ENCODE peak calls at places on chromosomes 5 and 9, in seven cellular contexts. O is lower lobe of right lung; Y is CD14-positive monocyte; E is activated CD8-positive, alpha-beta T cell treated with anti-CD3 and anti-CD28 coated beads for 36 hours; I is bronchial epithelial cell; U is upper lobe of left lung; R is lower leg skin. X is an unnamed sample.

GRCh38 chr9:13351768-13352386 is 72.4 kb upstream of the MPDZ start:
- DNase-seq in R (no peak), Y (no peak), E (no peak), O (no peak), I (peak), U (no peak), X (no peak)

GRCh38 chr5:544675-545330 is 20.6 kb upstream of the SLC9A3 start:
- DNase-seq in R (no peak), I (no peak), E (peak), O (no peak), Y (peak), U (no peak), X (no peak)

GRCh38 chr5:180161420-180162303 is 47.3 kb downstream of the RASGEF1C start:
- DNase-seq in I (no peak), Y (no peak), R (no peak), U (no peak), E (no peak), O (no peak), X (no peak)

GRCh38 chr5:133635051-133635450 is 22.7 kb upstream of the FSTL4 start:
- DNase-seq in R (no peak), E (no peak), I (peak), U (no peak), O (no peak), Y (no peak), X (no peak)

GRCh38 chr5:121462441-121462840 is 389.2 kb upstream of the FTMT start:
- DNase-seq in R (no peak), I (no peak), E (no peak), O (no peak), Y (no peak), U (no peak), X (no peak)

GRCh38 chr9:84670106-84670800 is 724 bp downstream of the NTRK2 start:
- DNase-seq in R (no peak), U (no peak), O (no peak), Y (no peak), E (no peak), I (no peak), X (no peak)

GRCh38 chr5:172090976-172091547 is 84.6 kb upstream of the FBXW11 start:
- DNase-seq in E (no peak), U (peak), R (no peak), O (no peak), I (peak), Y (peak), X (no peak)

GRCh38 chr9:76419782-76420380 is 25.7 kb upstream of the RFK start:
- DNase-seq in Y (no peak), R (no peak), U (no peak), O (no peak), I (peak), E (no peak), X (no peak)

GRCh38 chr5:96703384-96703910 is 41.3 kb downstream of the CAST start:
- DNase-seq in I (peak), O (no peak), R (no peak), U (no peak), E (peak), Y (no peak), X (no peak)

GRCh38 chr5:10921176-10921575 is 160.1 kb upstream of the DAP start:
- DNase-seq in R (no peak), Y (no peak), O (no peak), I (no peak), U (no peak), E (no peak), X (no peak)
- TF ChIP-seq CTCF in R (no peak), Y (no peak), O (no peak), I (no peak), U (no peak), E (no peak), X (no peak)

GRCh38 chr9:136111910-136112309 is 6.8 kb downstream of the TMEM250 start:
- DNase-seq in O (no peak), I (no peak), E (no peak), R (no peak), U (no peak), Y (no peak), X (no peak)

GRCh38 chr9:136111190-136111589 is 7.5 kb downstream of the TMEM250 start:
- DNase-seq in Y (no peak), R (no peak), U (no peak), E (no peak), I (no peak), O (no peak), X (no peak)

GRCh38 chr9:136108648-136109266 is 9.9 kb downstream of the TMEM250 start:
- DNase-seq in I (no peak), E (no peak), R (no peak), U (no peak), Y (no peak), O (no peak), X (no peak)

GRCh38 chr9:136109351-136110081 is 9.2 kb downstream of the TMEM250 start:
- DNase-seq in I (peak), R (peak), O (peak), E (peak), U (peak), Y (peak), X (peak)

DNA sequence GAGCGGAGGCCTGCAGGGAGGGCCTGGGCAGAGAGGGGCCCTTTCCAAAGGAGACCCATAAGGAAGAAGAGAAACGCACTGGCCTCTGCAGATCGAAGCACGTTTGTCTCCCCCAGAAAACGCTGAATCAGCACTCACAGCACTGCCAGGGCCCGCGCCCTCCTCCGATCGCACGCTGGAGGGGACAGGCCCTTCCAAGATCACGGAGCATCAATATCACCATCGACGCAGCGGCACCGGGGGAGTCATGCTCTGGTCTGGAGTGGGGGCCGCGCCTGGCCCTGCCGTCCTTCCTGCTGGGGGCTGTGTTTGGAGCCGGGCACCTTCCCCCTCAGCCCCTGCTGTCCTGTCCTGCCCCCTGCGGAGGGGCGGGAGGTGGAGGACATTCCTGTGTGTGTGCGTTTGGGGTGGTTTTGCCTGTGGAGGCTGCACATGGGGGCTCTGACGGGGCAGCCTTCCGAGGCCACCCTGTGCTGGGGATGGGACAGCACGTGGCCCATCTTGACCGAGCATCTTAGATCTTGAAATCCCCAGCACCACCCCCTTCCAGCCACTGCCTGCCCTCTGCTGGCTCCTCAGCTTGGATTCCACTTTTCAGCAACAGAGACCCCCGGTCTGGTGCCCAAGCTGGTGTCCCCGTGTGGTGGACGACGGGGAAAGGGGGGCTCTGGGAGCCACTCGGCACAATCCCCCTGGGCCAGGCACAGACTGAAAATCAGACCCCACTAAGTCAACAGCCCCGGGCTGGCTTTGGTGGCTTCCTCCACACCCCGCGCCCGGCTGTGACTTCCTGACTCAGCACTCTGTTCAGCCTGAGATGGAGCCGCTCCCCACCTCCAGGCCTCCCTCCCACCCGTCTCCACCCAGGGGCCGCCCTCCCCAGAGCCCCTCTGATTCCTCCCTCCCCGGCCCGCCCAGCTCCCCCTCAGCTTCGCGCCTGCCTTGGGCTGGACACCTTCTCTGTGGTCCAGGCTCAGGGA is 8.3 kb downstream of the TMEM250 start:
- DNase-seq in I (no peak), U (no peak), Y (no peak), E (peak), O (no peak), R (no peak), X (no peak)
- TF ChIP-seq CTCF in I (peak), U (peak), Y (no peak), E (no peak), O (no peak), R (no peak), X (no peak)

GRCh38 chr5:86748538-86749105 is 130.9 kb downstream of the COX7C start:
- DNase-seq in O (no peak), E (no peak), I (peak), Y (no peak), R (no peak), U (no peak), X (no peak)

DNA sequence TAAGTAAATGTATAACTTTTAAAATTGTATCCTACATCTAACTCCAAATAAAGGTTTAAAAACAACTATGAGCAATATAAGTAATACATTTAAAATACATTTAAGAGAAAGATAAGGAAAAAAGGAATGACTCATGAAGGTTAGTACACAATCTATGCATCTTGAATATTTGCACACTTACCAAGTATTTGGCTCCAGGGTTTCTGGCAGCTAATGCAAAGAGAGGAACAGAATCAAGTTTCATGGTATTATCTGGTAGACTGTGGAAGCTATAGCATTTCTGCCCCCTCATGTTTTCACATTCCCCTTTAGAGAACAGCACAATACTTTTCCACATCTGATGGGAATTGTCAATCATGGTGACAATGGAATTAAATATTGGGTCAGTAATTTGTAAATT is 132.1 kb downstream of the COX7C start:
- DNase-seq in Y (no peak), I (peak), O (no peak), R (no peak), U (no peak), E (no peak), X (no peak)
- TF ChIP-seq CTCF in Y (no peak), I (no peak), O (no peak), R (no peak), U (no peak), E (no peak), X (no peak)

GRCh38 chr9:120569556-120569955 is 10.4 kb downstream of the CDK5RAP2 start:
- DNase-seq in I (no peak), Y (no peak), E (no peak), U (no peak), R (no peak), O (no peak), X (no peak)
- TF ChIP-seq CTCF in I (no peak), Y (no peak), E (no peak), U (no peak), R (no peak), O (no peak), X (no peak)

DNA sequence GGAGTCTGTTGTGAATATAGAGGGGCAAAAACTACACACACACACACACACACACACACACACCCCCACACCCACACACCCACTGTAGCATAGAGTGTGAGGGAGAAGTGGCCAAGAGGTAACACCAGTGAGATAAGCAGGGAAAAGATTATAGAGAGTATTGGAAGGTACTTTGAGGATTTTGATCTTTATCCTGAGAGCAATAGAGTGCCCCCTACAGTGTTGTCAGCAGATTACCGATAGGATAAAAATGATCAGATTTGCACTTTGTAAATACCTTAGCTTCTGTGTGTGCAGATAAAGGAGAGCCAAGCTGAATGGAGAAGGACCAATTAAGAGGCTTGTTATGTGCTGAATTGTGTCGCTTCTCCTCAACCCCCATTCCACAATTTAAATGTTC is 32.3 kb downstream of the ERCC6L2 start:
- DNase-seq in Y (no peak), R (no peak), O (no peak), I (no peak), U (no peak), E (no peak), X (no peak)
- TF ChIP-seq CTCF in Y (no peak), R (no peak), O (no peak), I (peak), U (no peak), E (peak), X (no peak)

DNA sequence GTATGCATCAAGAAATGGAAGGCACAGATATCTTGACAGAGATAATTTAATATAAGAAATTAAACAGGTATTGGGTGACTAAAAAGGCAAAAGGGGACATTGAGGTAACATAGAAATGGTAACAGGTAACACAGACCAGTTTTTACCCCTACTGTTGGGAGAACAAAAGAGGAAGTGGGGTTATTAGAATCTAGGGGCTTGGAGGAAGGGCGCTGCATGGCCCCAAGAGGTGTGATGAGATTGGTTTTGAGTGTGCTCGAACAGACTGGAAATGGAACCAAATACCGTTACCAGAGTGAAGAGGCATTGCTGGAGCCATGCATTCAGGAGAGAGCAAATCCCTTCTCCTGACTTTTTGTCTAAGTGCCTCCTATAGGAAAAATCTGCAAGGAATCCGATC is 193.9 kb downstream of the ALDH1A1 start:
- DNase-seq in O (no peak), I (no peak), U (no peak), E (no peak), R (no peak), Y (no peak), X (no peak)
- TF ChIP-seq CTCF in O (no peak), I (no peak), U (no peak), E (no peak), R (no peak), Y (no peak), X (no peak)

GRCh38 chr5:159441441-159441840 is 111.2 kb upstream of the IL12B start:
- DNase-seq in U (no peak), R (no peak), Y (no peak), I (no peak), O (no peak), E (no peak), X (no peak)
- TF ChIP-seq CTCF in U (no peak), R (no peak), Y (no peak), I (peak), O (no peak), E (no peak), X (no peak)

GRCh38 chr9:129888085-129888808 is 53.0 kb downstream of the USP20 start:
- DNase-seq in U (peak), R (no peak), Y (peak), E (peak), I (no peak), O (peak), X (peak)
- TF ChIP-seq CTCF in U (no peak), R (no peak), Y (peak), E (no peak), I (no peak), O (no peak), X (no peak)